ENCODE peak calls at places on chromosomes 4 and X, in nine cellular contexts. T, B, V, X, F, G, C, E and R are unnamed samples.

GRCh38 chr4:4327652-4328121 is 37.6 kb downstream of the ZBTB49 start:
- DNase-seq in T (peak), B (peak), V (no peak), X (no peak), F (no peak), G (peak), C (no peak), E (no peak), R (peak)

GRCh38 chr4:6493668-6494304 is 21.4 kb upstream of the PPP2R2C start:
- DNase-seq in T (no peak), B (peak), V (peak), X (no peak), F (no peak), G (peak), C (no peak), E (peak), R (peak)

GRCh38 chr4:163331629-163332360 is 601 bp downstream of the NPY1R start:
- DNase-seq in T (peak), B (peak), V (no peak), X (no peak), F (no peak), G (peak), C (no peak), E (peak), R (peak)

GRCh38 chrX:38987135-38987780 is 186.0 kb downstream of the MID1IP1 start:
- DNase-seq in T (peak), B (no peak), V (peak), X (no peak), F (no peak), G (no peak), C (no peak), E (peak), R (no peak)

GRCh38 chr4:17367201-17367600 is 144.7 kb downstream of the QDPR start:
- DNase-seq in T (no peak), B (no peak), V (no peak), X (no peak), F (no peak), G (no peak), C (no peak), E (no peak), R (no peak)

GRCh38 chrX:39907964-39908616 is 189.7 kb downstream of the BCOR start:
- DNase-seq in T (peak), B (peak), V (peak), X (peak), F (peak), G (peak), C (no peak), E (no peak), R (peak)

GRCh38 chr4:89800012-89800516 is 36.9 kb downstream of the SNCA start:
- DNase-seq in T (no peak), B (no peak), V (peak), X (no peak), F (no peak), G (peak), C (no peak), E (no peak), R (peak)

GRCh38 chr4:85127653-85128052 is 161.2 kb upstream of the WDFY3 start:
- DNase-seq in T (no peak), B (peak), V (no peak), X (no peak), F (no peak), G (peak), C (no peak), E (no peak), R (peak)

GRCh38 chrX:101478366-101478765 is 6.9 kb upstream of the ARMCX4 start:
- DNase-seq in T (no peak), B (peak), V (no peak), X (no peak), F (no peak), G (peak), C (no peak), E (no peak), R (peak)

GRCh38 chr4:124279741-124280140 is 432.8 kb downstream of the ANKRD50 start:
- DNase-seq in T (no peak), B (peak), V (no peak), X (no peak), F (no peak), G (no peak), C (no peak), E (peak), R (no peak)

GRCh38 chr4:97309111-97309510 is 834.2 kb downstream of the STPG2 start:
- DNase-seq in T (no peak), B (no peak), V (no peak), X (no peak), F (no peak), G (no peak), C (no peak), E (peak), R (no peak)

GRCh38 chrX:78075787-78076389 is 28.2 kb upstream of the PGK1 start:
- DNase-seq in T (no peak), B (no peak), V (no peak), X (no peak), F (no peak), G (no peak), C (no peak), E (no peak), R (no peak)

GRCh38 chrX:47413179-47413594 is 42.8 kb downstream of the ZNF157 start:
- DNase-seq in T (no peak), B (no peak), V (no peak), X (no peak), F (no peak), G (no peak), C (no peak), E (no peak), R (no peak)

GRCh38 chrX:44025611-44026010 is 52.4 kb upstream of the NDP start:
- DNase-seq in T (no peak), B (peak), V (peak), X (no peak), F (no peak), G (peak), C (no peak), E (no peak), R (peak)

GRCh38 chr4:110294165-110294564 is 95.8 kb upstream of the ELOVL6 start:
- DNase-seq in T (no peak), B (no peak), V (peak), X (no peak), F (no peak), G (no peak), C (no peak), E (no peak), R (peak)

GRCh38 chr4:20679946-20680345 is 20.3 kb upstream of the PACRGL start:
- DNase-seq in T (no peak), B (no peak), V (no peak), X (no peak), F (no peak), G (no peak), C (no peak), E (no peak), R (no peak)

GRCh38 chr4:120062663-120063195 is 3.9 kb downstream of the MAD2L1 start:
- DNase-seq in T (no peak), B (no peak), V (peak), X (no peak), F (no peak), G (no peak), C (no peak), E (no peak), R (no peak)